ENCODE peak calls at places on chromosomes 5 and 9, in seven cellular contexts. I is PC-9; S is A549; Q is astrocyte; J is pancreas; G is upper lobe of left lung; E is effector memory CD4-positive, alpha-beta T cell. N is an unnamed sample.

GRCh38 chr5:170111088-170111796 is 5.5 kb downstream of the FOXI1 start:
- DNase-seq in G (no peak), I (no peak), E (no peak), S (no peak), Q (no peak), J (no peak), N (peak; percentile 37)

GRCh38 chr9:23615569-23615968 is 210.5 kb downstream of the ELAVL2 start:
- DNase-seq in S (no peak), Q (no peak), G (no peak), I (no peak), J (no peak), E (no peak), N (no peak)

GRCh38 chr9:115035872-115036612 is 81.9 kb downstream of the TNC start:
- DNase-seq in S (no peak), I (no peak), E (no peak), Q (peak; percentile 99), G (no peak), J (no peak), N (no peak)

GRCh38 chr9:35835766-35836165 is 6.7 kb downstream of the TMEM8B start:
- DNase-seq in J (no peak), Q (no peak), I (no peak), E (no peak), G (no peak), S (no peak), N (no peak)

GRCh38 chr5:6718161-6718681 is 5.0 kb downstream of the TENT4A start:
- DNase-seq in G (no peak), Q (no peak), E (no peak), J (no peak), I (no peak), S (no peak), N (no peak)

GRCh38 chr9:69174645-69175487 is 789 bp downstream of the TJP2 start:
- DNase-seq in E (peak; percentile 3), S (no peak), Q (peak; percentile 99), G (no peak), J (peak; percentile 48), I (peak; percentile 65), N (peak; percentile 84)

GRCh38 chr5:17463653-17464052 is 34.4 kb upstream of the TAF11L2 start:
- DNase-seq in E (no peak), I (no peak), G (no peak), S (no peak), J (no peak), Q (no peak), N (no peak)

GRCh38 chr5:120354126-120354525 is 110.0 kb upstream of the PRR16 start:
- DNase-seq in J (no peak), S (no peak), Q (no peak), E (no peak), G (no peak), I (no peak), N (peak; percentile 81)

GRCh38 chr9:136729144-136729543 is 13.6 kb downstream of the LCN10 start:
- DNase-seq in Q (no peak), I (no peak), J (no peak), E (no peak), G (no peak), S (peak; percentile 62), N (no peak)

GRCh38 chr9:20382460-20383071 is 239.7 kb downstream of the MLLT3 start:
- DNase-seq in E (no peak), J (no peak), Q (peak; percentile 51), I (no peak), G (no peak), S (peak; percentile 17), N (no peak)

GRCh38 chr5:128384068-128384467 is 154.0 kb downstream of the FBN2 start:
- DNase-seq in J (no peak), I (no peak), E (no peak), G (no peak), Q (no peak), S (no peak), N (no peak)

GRCh38 chr9:1939926-1940368 is 75.2 kb upstream of the SMARCA2 start:
- DNase-seq in G (no peak), I (no peak), J (peak; percentile 23), Q (no peak), E (no peak), S (peak; percentile 35), N (no peak)

GRCh38 chr9:137236936-137237421 is 4.1 kb upstream of the TUBB4B start:
- DNase-seq in J (no peak), Q (no peak), G (no peak), I (no peak), S (no peak), E (no peak), N (no peak)

GRCh38 chr5:73948720-73949119 is 322.7 kb downstream of the ARHGEF28 start:
- DNase-seq in Q (peak; percentile 61), E (no peak), I (no peak), J (no peak), G (no peak), S (no peak), N (no peak)

GRCh38 chr9:121876658-121877271 is 216.3 kb downstream of the TTLL11 start:
- DNase-seq in G (no peak), S (no peak), J (no peak), E (no peak), Q (peak; percentile 84), I (no peak), N (no peak)

DNA sequence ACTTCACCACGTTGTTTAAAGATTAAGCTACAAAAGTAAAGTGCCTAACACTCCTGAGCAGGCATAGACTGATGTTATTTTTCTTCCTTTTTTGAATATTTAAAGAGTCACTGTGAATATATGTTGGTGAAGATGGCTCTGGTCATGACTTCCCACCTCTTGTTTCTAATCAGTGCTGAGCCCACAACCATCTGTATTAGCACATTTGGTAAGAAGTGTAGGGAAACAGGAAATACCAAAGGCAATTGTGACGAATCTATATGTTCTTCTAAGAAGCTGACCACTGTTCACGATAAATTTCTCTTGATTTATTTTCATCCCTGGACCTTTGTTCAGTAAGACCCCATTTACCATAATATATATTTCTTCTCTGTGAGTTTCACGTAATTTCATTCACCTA is 108.3 kb upstream of the PCA3 start:
- DNase-seq in S (no peak), J (no peak), E (no peak), I (no peak), G (no peak), Q (peak; percentile 26), N (no peak)
- H3K4me1 ChIP-seq in S (no peaks in the 10 kb centered on the region), J (no peaks in the 10 kb centered on the region), E (peaks cover 4% of the 10 kb centered on the region), I (peaks cover 8% of the 10 kb centered on the region), G (peaks cover 15% of the 10 kb centered on the region), Q (peaks cover 30% of the 10 kb centered on the region), N (peaks cover 71% of the 10 kb centered on the region)

GRCh38 chr5:123701511-123702200 is 189.7 kb downstream of the CSNK1G3 start:
- DNase-seq in Q (peak; percentile 57), G (no peak), S (no peak), I (no peak), J (no peak), E (no peak), N (no peak)

GRCh38 chr5:123699571-123699970 is 187.6 kb downstream of the CSNK1G3 start:
- DNase-seq in J (no peak), Q (no peak), G (no peak), I (no peak), S (no peak), E (no peak), N (no peak)

GRCh38 chr5:123700624-123701023 is 188.6 kb downstream of the CSNK1G3 start:
- DNase-seq in E (no peak), J (no peak), G (no peak), I (peak; percentile 1), Q (peak; percentile 99), S (peak; percentile 80), N (peak; percentile 98)

DNA sequence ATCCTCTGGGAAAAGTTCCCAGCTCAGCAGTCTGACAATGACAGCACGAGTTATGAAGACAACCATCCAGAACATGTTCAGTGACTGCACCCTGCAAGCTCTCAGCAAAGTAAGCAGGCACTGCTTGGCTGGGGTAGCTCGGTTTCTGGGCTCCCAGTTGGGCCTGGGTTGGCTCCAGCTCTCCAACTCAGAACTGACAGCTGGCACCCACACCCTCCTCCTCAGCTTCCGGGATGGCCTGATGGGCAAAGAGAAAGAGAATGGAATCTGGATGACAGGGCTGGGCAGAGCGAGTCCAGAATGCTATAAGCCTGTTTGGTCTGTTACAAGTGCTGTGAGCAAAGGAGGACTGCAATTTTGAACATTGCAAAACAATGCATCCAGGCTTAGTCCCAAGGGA is 185.0 kb downstream of the CSNK1G3 start:
- DNase-seq in I (no peak), Q (no peak), S (peak; percentile 20), E (no peak), J (no peak), G (no peak), N (no peak)
- H3K4me3 ChIP-seq in I (no peak overlapping the region), Q (no peak overlapping the region), S (no peak overlapping the region), E (no peak overlapping the region), J (no peak overlapping the region), G (no peak overlapping the region), N (no peak overlapping the region)

DNA sequence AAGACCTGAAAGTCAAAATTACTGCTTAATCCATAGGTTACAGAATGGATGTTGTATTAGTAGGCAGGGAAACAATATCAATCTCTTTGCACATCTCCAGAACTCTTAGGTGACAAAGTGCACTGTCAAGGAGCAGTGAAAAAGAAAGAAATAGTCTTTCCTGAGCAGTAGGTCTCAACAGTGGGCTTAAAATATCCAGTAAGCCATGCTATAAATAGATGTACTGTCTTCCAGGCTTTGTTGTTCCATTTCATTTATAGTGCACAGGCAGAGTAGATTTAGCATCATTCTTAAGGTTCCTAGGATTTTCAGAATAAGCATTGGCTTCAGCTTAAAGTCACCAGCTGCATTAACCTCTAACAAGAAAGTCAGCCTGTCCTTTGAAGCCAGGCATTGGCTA is 50.7 kb downstream of the SSBP2 start:
- DNase-seq in G (no peak), E (no peak), S (no peak), I (no peak), J (no peak), Q (no peak), N (no peak)
- H3K9me3 ChIP-seq in G (no peaks in the 10 kb centered on the region), E (no peaks in the 10 kb centered on the region), S (no peaks in the 10 kb centered on the region), I (peaks cover 3% of the 10 kb centered on the region), J (no peaks in the 10 kb centered on the region), Q (peaks cover 7% of the 10 kb centered on the region), N (no peaks in the 10 kb centered on the region)

GRCh38 chr9:93456022-93456421 is 2.6 kb upstream of the FAM120AOS start:
- DNase-seq in G (no peak), S (no peak), E (no peak), J (no peak), Q (no peak), I (no peak), N (no peak)

GRCh38 chr9:93451762-93452709 is 551 bp downstream of the FAM120A start:
- DNase-seq in Q (peak; percentile 30), G (peak; percentile 90), E (peak; percentile 19), J (peak; percentile 63), I (peak; percentile 55), S (peak; percentile 62), N (peak; percentile 51)

GRCh38 chr9:93453047-93453914 is at the start of gene FAM120AOS:
- DNase-seq in G (peak; percentile 92), E (peak; percentile 83), Q (peak; percentile 92), I (peak; percentile 93), S (peak; percentile 96), J (peak; percentile 92), N (peak; percentile 85)

GRCh38 chr9:93450817-93451761 is at the start of gene FAM120A:
- DNase-seq in G (peak; percentile 96), E (peak; percentile 64), J (peak; percentile 74), I (peak; percentile 80), Q (peak; percentile 43), S (peak; percentile 83), N (peak; percentile 65)

GRCh38 chr9:93452710-93453046 is 703 bp downstream of the FAM120AOS start:
- DNase-seq in E (no peak), I (no peak), J (no peak), G (no peak), Q (no peak), S (no peak), N (no peak)
- H3K4me1 ChIP-seq in E (peaks cover 12% of the 10 kb centered on the region), I (peaks cover 31% of the 10 kb centered on the region), J (peaks cover 25% of the 10 kb centered on the region), G (peaks cover 37% of the 10 kb centered on the region), Q (peaks cover 15% of the 10 kb centered on the region), S (peaks cover 43% of the 10 kb centered on the region), N (peaks cover 16% of the 10 kb centered on the region)